ENCODE peak calls at places on chromosomes 13 and 19, in eight cellular contexts. F is IMR-90, S is fibroblast of lung, W is ovary, O is neuronal stem cell, L is GM23338, H is left ventricle myocardium inferior, A is tibial artery. K is an unnamed sample. For H3K4me1, the result is how much of the 10 kb centered on the place peaks cover.

GRCh38 chr19:42316223-42317211 is 3.4 kb downstream of the TMEM145 start:
- DNase-seq in W (no peak), H (no peak), S (peak), O (no peak), F (peak), A (no peak), L (no peak), K (no peak)

GRCh38 chr13:96636310-96636709 is 358.0 kb downstream of the OXGR1 start:
- DNase-seq in A (no peak), L (no peak), F (no peak), S (no peak), W (no peak), O (no peak), H (no peak), K (no peak)

GRCh38 chr13:49435992-49436391 is 7.9 kb downstream of the CAB39L start:
- DNase-seq in A (no peak), W (no peak), F (peak), O (no peak), L (no peak), H (no peak), S (peak), K (no peak)

GRCh38 chr13:23380534-23380933 is 53.0 kb downstream of the SACS start:
- DNase-seq in S (peak), A (no peak), O (no peak), W (no peak), H (no peak), F (peak), L (no peak), K (no peak)

GRCh38 chr13:99312493-99312883 is 5.3 kb upstream of the GPR183 start:
- DNase-seq in F (peak), W (peak), O (no peak), A (peak), L (no peak), H (peak), S (peak), K (peak)

GRCh38 chr13:36549771-36550170 is 117.5 kb downstream of the CCNA1 start:
- DNase-seq in H (no peak), F (no peak), W (no peak), S (no peak), O (peak), L (peak), A (no peak), K (no peak)

GRCh38 chr13:29498426-29499040 is 97.0 kb downstream of the SLC7A1 start:
- DNase-seq in H (no peak), A (no peak), S (no peak), F (no peak), O (no peak), L (no peak), W (no peak), K (no peak)

GRCh38 chr19:4713384-4713951 is 10.2 kb downstream of the DPP9 start:
- DNase-seq in F (peak), A (peak), S (peak), O (no peak), W (peak), H (peak), L (no peak), K (peak)

GRCh38 chr19:6213266-6213595 is 66.5 kb downstream of the MLLT1 start:
- DNase-seq in O (no peak), A (no peak), H (no peak), L (no peak), F (no peak), S (no peak), W (no peak), K (no peak)

GRCh38 chr13:59950201-59950730 is 213.5 kb downstream of the DIAPH3 start:
- DNase-seq in A (no peak), S (peak), O (no peak), L (no peak), H (no peak), F (peak), W (no peak), K (no peak)

GRCh38 chr13:40233731-40234195 is 432.7 kb downstream of the FOXO1 start:
- DNase-seq in H (peak), L (no peak), A (no peak), O (no peak), F (no peak), W (no peak), S (no peak), K (peak)

GRCh38 chr19:32870154-32870573 is 597 bp upstream of the SLC7A9 start:
- DNase-seq in F (no peak), L (peak), W (no peak), H (no peak), S (no peak), A (peak), O (no peak), K (no peak)

GRCh38 chr19:34308381-34309367 is 54.3 kb downstream of the GARRE1 start:
- DNase-seq in O (no peak), L (no peak), A (no peak), F (no peak), W (no peak), H (no peak), S (no peak), K (no peak)

GRCh38 chr13:82772802-82773201 is 1109.5 kb downstream of the SLITRK1 start:
- DNase-seq in S (peak), L (no peak), H (no peak), O (no peak), F (peak), W (no peak), A (no peak), K (no peak)

GRCh38 chr13:21537105-21537504 is 66.9 kb downstream of the MICU2 start:
- DNase-seq in H (no peak), A (no peak), O (no peak), L (no peak), S (peak), F (peak), W (no peak), K (no peak)

GRCh38 chr13:113196970-113197737 is 11.3 kb downstream of the PCID2 start:
- DNase-seq in O (no peak), H (no peak), W (no peak), A (no peak), L (no peak), S (no peak), F (no peak), K (no peak)

GRCh38 chr19:41802770-41803169 is 6.4 kb downstream of the CEACAM3 start:
- DNase-seq in H (no peak), L (no peak), W (no peak), S (no peak), O (no peak), A (no peak), F (no peak), K (no peak)

GRCh38 chr19:44032001-44032610 is 6.9 kb downstream of the ZNF222 start:
- DNase-seq in S (peak), H (no peak), A (no peak), F (no peak), W (no peak), L (no peak), O (no peak), K (no peak)

GRCh38 chr13:102825921-102826706 is 19.7 kb upstream of the ERCC5 start:
- DNase-seq in O (no peak), H (no peak), L (peak), F (peak), A (no peak), S (peak), W (no peak), K (no peak)

GRCh38 chr13:21006141-21007005 is 55.0 kb downstream of the LATS2 start:
- DNase-seq in S (no peak), H (no peak), O (no peak), W (no peak), A (peak), L (no peak), F (no peak), K (no peak)

GRCh38 chr13:89066868-89067466 is 1395.8 kb downstream of the SLITRK5 start:
- DNase-seq in H (no peak), A (no peak), L (peak), W (no peak), F (peak), O (peak), S (peak), K (no peak)

GRCh38 chr19:48975947-48976847 is 11.1 kb downstream of the FTL start:
- DNase-seq in A (no peak), L (peak), O (no peak), W (no peak), H (no peak), S (no peak), F (no peak), K (no peak)

GRCh38 chr19:29640231-29640630 is 25.0 kb upstream of the PLEKHF1 start:
- DNase-seq in S (no peak), L (no peak), F (no peak), A (no peak), W (no peak), H (no peak), O (no peak), K (no peak)

GRCh38 chr19:18591735-18592385 is 3.3 kb downstream of the REX1BD start:
- DNase-seq in W (no peak), H (no peak), A (peak), O (no peak), S (no peak), F (no peak), L (no peak), K (no peak)
- H3K27ac ChIP-seq in W (no peak), H (no peak), A (no peak), O (no peak), S (no peak), F (no peak), L (no peak), K (no peak)

DNA sequence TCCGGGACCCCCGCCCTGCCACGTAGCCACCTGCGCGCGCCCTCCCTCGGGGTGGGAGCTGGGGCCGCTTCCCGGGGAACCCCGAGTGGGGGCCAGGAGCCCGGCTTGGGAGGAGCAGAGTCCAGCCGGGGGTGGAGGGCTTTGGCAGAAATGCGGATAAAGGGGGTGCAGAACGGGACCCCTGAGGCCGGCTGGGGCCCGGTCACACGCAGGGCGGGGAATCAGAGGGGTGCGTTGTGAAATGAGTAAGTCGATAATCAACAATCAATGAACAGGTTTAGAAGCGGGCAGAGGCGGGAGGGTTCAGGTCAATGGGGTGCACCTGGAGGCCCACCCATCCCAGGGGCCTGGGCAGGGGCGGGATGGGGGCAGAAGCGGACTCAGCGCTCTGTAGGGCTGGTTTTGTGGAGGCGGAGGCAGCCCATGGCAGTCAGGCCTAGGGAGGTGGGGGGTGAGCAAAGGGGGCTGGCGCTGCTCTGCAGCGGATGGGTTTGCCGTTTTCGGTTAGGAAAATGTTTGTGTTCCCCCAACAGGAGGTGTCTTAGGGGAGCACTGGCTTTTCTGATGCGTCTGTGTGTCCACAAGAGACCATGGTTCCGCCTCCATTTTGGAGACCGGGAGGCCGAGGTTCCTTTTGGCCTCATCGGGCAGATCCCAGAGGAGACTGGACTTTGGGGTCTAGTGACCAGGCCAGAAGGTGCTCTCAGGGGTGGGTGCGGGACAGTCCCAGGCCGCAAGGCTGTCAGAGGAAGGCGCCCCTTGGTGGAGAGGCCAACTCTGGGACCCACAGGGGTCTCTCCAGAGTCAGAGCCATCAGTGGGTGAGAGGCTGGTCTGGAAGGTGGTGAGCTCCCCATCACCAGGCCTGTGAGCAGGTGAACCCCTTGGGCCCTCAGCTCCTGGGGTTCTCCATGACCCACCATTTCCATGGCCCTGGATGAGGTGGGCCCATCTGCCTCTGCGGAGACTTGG is 683 bp upstream of the DIRAS1 start:
- DNase-seq in F (no peak), O (no peak), H (no peak), W (no peak), S (no peak), L (peak), A (no peak), K (no peak)
- H3K4me1 ChIP-seq in F (under half), O (under half), H (under half), W (under half), S (under half), L (under half), A (under half), K (under half)

GRCh38 chr19:2547721-2548120 is 71.8 kb downstream of the GADD45B start:
- DNase-seq in W (no peak), L (no peak), S (no peak), H (no peak), A (no peak), O (no peak), F (no peak), K (no peak)

GRCh38 chr19:2546128-2547032 is 70.5 kb downstream of the GADD45B start:
- DNase-seq in A (peak), S (peak), O (peak), F (no peak), H (peak), L (peak), W (no peak), K (peak)

GRCh38 chr19:2544576-2545415 is 68.9 kb downstream of the GADD45B start:
- DNase-seq in W (no peak), L (no peak), S (no peak), F (no peak), H (peak), A (peak), O (no peak), K (no peak)

GRCh38 chr19:2548966-2549365 is 73.0 kb downstream of the GADD45B start:
- DNase-seq in L (no peak), H (peak), F (no peak), W (no peak), A (peak), O (no peak), S (no peak), K (no peak)

DNA sequence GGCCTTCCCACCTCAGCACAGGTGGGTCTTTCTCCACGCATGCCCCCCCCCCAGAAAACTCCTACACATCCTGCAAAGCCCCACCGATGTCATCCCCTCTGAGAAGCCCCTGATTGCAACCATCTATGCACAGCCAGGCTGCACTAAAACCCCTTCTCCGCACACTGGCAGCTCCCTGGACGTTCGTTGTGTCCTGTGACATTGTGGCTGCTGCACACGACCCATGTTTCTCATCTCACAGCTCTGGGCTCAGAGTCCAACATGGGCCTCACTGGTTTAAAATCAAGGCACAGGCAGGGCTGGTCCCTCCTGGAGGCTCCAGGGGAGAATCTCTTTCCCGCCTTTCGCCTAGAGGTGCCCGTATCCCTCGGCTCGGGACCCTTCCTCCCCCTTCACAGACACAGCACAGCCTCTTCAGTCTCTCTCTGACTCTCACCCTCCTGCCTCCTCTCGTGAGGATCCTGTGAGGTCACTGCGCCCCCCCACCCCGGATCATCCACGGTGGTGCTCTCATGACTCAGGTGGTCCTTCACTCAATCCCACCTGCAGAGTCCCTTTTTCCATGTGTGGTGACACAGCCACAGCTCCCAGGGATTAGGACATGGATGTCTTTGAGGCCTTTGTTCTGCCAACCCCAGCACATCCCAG is 71.2 kb downstream of the GADD45B start:
- DNase-seq in S (no peak), A (no peak), O (no peak), F (no peak), L (no peak), W (no peak), H (peak), K (no peak)
- H3K27ac ChIP-seq in S (peak), A (peak), O (peak), F (no peak), L (peak), W (no peak), H (peak), K (peak)

DNA sequence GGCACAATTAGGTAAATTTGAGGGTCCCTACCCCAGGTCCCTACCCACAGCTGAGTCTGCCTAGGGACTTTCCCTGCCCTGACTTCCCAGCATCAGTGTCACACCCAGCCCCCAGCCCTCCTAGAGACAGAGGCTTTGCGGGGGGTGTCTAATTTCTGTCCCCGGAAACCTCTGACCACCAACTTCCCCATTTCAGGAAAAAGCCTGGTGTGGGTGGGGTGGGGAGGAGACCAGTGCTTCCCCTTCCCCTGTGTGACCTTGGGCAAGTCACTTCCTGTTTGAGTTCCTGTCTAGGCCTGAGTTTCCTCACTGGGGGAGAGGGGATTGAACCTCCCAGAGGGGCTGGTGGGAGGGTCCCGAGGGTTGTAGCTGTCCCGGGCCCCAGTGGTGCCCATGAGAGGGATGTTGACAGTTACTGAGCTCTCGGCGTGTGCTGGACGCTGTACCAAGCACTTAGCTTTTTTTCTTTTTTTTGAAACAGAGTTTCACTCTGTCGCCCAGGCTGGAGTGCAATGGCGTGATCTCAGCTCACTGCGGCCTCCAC is 7.9 kb downstream of the VASP start:
- DNase-seq in H (peak), L (no peak), S (no peak), F (no peak), A (no peak), W (no peak), O (no peak), K (peak)
- H3K4me1 ChIP-seq in H (half or more), L (under half), S (under half), F (under half), A (half or more), W (under half), O (under half), K (under half)

DNA sequence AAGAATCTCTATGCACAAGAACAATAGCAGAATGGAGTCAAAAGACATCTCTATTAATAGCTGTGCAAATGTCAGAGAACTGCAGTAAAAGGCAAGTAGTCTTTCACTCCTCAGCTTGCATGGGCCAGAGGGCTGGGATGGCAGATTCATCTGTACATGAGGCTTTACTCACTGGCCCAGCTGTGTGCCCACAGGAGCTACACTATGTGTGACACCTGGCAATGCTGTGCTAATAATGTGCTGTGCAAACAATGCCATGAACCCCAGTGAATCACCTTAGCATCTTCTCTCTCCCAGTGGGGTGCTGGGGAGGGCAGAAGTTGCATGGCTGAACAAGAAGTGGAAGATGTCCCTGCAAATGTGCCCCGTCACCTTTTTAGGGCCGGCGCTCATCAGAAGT is 73.1 kb downstream of the KL start:
- DNase-seq in A (no peak), S (no peak), O (no peak), L (no peak), W (no peak), H (no peak), F (no peak), K (no peak)
- H3K27ac ChIP-seq in A (no peak), S (no peak), O (no peak), L (no peak), W (no peak), H (no peak), F (no peak), K (no peak)

DNA sequence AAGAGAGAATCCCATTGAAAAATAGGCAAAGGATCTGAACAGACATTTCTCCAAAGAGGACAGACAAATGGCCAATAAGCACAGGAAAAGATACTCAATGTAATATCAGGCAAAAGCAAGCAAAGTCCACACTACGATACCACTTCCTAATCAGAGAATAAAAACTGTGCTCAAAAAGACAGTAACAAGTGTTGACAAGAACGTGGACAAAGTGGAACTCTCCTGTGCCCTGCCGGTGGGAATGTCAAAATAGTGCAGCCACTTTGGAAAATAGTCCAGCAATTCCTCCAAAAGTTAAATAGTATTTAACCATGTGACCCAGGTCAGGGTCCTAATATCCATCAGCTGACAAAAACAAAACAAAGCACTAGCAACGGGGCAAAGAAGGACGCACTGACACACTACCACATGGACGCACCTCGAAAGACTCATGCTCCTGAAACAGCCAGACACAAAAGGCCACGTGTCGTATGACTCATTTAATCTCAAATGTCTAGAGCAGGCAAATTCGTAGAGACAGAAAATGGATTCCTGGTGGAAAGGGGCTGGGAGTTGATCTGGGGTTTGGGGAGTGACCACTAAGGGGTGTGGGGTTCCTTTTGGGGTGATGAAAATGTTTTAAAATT is 5.2 kb downstream of the MIER2 start:
- DNase-seq in S (no peak), L (no peak), A (no peak), H (no peak), O (no peak), F (peak), W (no peak), K (no peak)
- H3K4me1 ChIP-seq in S (under half), L (under half), A (under half), H (half or more), O (under half), F (under half), W (under half), K (under half)